ENCODE peak calls at places on chromosomes 3 and 15, in ten cellular contexts. One of them, this sample, is unnamed.

GRCh38 chr15:73792429-73792828 is 39.3 kb upstream of the INSYN1 start:
- DNase-seq in gastrocnemius medialis: peak
- DNase-seq in stomach: no peak
- DNase-seq in K562: no peak
- DNase-seq in heart left ventricle: no peak
- DNase-seq in transverse colon: no peak
- DNase-seq in NB4: no peak
- DNase-seq in IMR-90: no peak
- DNase-seq in testis: no peak
- DNase-seq in lower leg skin: no peak
- DNase-seq in this sample: no peak

GRCh38 chr3:139674585-139675260 is 3.0 kb downstream of the NMNAT3 start:
- DNase-seq in K562: no peak
- DNase-seq in heart left ventricle: no peak
- DNase-seq in stomach: no peak
- DNase-seq in testis: no peak
- DNase-seq in NB4: no peak
- DNase-seq in IMR-90: no peak
- DNase-seq in transverse colon: no peak
- DNase-seq in gastrocnemius medialis: no peak
- DNase-seq in lower leg skin: no peak
- DNase-seq in this sample: peak

GRCh38 chr15:99433757-99434211 is 132.0 kb upstream of the MEF2A start:
- DNase-seq in lower leg skin: peak
- DNase-seq in IMR-90: no peak
- DNase-seq in stomach: peak
- DNase-seq in testis: no peak
- DNase-seq in NB4: no peak
- DNase-seq in gastrocnemius medialis: no peak
- DNase-seq in heart left ventricle: no peak
- DNase-seq in transverse colon: no peak
- DNase-seq in K562: no peak
- DNase-seq in this sample: no peak

GRCh38 chr3:77939726-77940125 is 899.8 kb downstream of the ROBO2 start:
- DNase-seq in IMR-90: no peak
- DNase-seq in heart left ventricle: no peak
- DNase-seq in K562: no peak
- DNase-seq in stomach: no peak
- DNase-seq in gastrocnemius medialis: no peak
- DNase-seq in transverse colon: no peak
- DNase-seq in lower leg skin: no peak
- DNase-seq in testis: no peak
- DNase-seq in NB4: no peak
- DNase-seq in this sample: no peak

GRCh38 chr3:9698293-9698692 is 5.3 kb upstream of the CPNE9 start:
- DNase-seq in testis: no peak
- DNase-seq in IMR-90: no peak
- DNase-seq in lower leg skin: no peak
- DNase-seq in transverse colon: no peak
- DNase-seq in stomach: no peak
- DNase-seq in gastrocnemius medialis: no peak
- DNase-seq in K562: no peak
- DNase-seq in NB4: no peak
- DNase-seq in heart left ventricle: no peak
- DNase-seq in this sample: no peak

GRCh38 chr15:47388299-47388698 is 329.0 kb upstream of the SEMA6D start:
- DNase-seq in heart left ventricle: no peak
- DNase-seq in K562: no peak
- DNase-seq in lower leg skin: no peak
- DNase-seq in transverse colon: no peak
- DNase-seq in gastrocnemius medialis: no peak
- DNase-seq in testis: no peak
- DNase-seq in NB4: no peak
- DNase-seq in stomach: no peak
- DNase-seq in IMR-90: no peak
- DNase-seq in this sample: no peak

GRCh38 chr3:11498646-11499045 is 145.1 kb downstream of the VGLL4 start:
- DNase-seq in IMR-90: peak
- DNase-seq in transverse colon: peak
- DNase-seq in testis: peak
- DNase-seq in gastrocnemius medialis: no peak
- DNase-seq in lower leg skin: no peak
- DNase-seq in NB4: no peak
- DNase-seq in heart left ventricle: no peak
- DNase-seq in stomach: peak
- DNase-seq in K562: no peak
- DNase-seq in this sample: no peak

GRCh38 chr3:8776406-8776805 is 7.0 kb upstream of the OXTR start:
- DNase-seq in transverse colon: no peak
- DNase-seq in NB4: no peak
- DNase-seq in testis: no peak
- DNase-seq in K562: no peak
- DNase-seq in IMR-90: peak
- DNase-seq in lower leg skin: no peak
- DNase-seq in gastrocnemius medialis: no peak
- DNase-seq in heart left ventricle: no peak
- DNase-seq in stomach: no peak
- DNase-seq in this sample: no peak

GRCh38 chr3:149376728-149377407 is 581 bp downstream of the TM4SF1 start:
- DNase-seq in K562: no peak
- DNase-seq in gastrocnemius medialis: no peak
- DNase-seq in lower leg skin: no peak
- DNase-seq in stomach: no peak
- DNase-seq in transverse colon: no peak
- DNase-seq in testis: no peak
- DNase-seq in NB4: no peak
- DNase-seq in IMR-90: peak
- DNase-seq in heart left ventricle: no peak
- DNase-seq in this sample: no peak

GRCh38 chr3:149373235-149374125 is 4.0 kb downstream of the TM4SF1 start:
- DNase-seq in K562: no peak
- DNase-seq in stomach: no peak
- DNase-seq in IMR-90: peak
- DNase-seq in transverse colon: no peak
- DNase-seq in gastrocnemius medialis: no peak
- DNase-seq in testis: no peak
- DNase-seq in heart left ventricle: no peak
- DNase-seq in NB4: peak
- DNase-seq in lower leg skin: no peak
- DNase-seq in this sample: no peak

GRCh38 chr3:149374391-149374790 is 3.1 kb downstream of the TM4SF1 start:
- DNase-seq in testis: no peak
- DNase-seq in heart left ventricle: no peak
- DNase-seq in NB4: no peak
- DNase-seq in IMR-90: no peak
- DNase-seq in stomach: no peak
- DNase-seq in K562: no peak
- DNase-seq in lower leg skin: no peak
- DNase-seq in gastrocnemius medialis: no peak
- DNase-seq in transverse colon: no peak
- DNase-seq in this sample: no peak

GRCh38 chr3:149375824-149376196 is 1.6 kb downstream of the TM4SF1 start:
- DNase-seq in lower leg skin: no peak
- DNase-seq in IMR-90: no peak
- DNase-seq in stomach: no peak
- DNase-seq in heart left ventricle: no peak
- DNase-seq in transverse colon: no peak
- DNase-seq in NB4: no peak
- DNase-seq in K562: no peak
- DNase-seq in gastrocnemius medialis: no peak
- DNase-seq in testis: no peak
- DNase-seq in this sample: no peak

DNA sequence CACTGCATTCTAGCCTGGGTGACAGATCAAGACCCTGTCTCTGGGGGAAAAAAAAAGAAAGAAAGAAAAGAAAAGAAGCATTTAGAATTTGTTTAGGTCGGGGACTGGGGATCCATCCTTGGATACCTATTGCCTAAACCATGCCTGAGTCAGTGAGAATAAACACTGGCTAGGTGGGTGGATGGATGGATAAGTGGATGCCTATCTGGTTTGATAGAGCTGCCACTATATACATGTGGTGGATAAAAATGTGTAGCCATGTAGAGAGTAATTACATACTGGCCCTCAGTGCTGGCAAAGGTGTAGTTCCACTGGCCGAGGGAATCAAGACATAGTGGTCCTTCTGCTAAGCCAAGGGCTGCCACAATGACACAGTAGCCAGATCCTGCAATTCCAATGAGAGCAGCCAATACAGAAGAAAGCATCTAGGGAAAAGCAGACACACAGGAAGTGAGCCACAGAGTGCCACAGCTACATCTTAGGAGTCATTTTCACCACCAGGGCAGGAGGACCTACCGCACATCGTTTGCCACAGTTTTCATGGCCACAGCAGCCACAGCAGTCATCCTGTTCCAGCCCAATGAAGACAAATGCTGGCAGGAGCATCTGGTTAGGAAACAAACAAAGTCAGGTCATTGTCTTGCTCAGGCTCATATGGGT is 2.2 kb downstream of the TM4SF1 start:
- DNase-seq in IMR-90: peak
- DNase-seq in heart left ventricle: no peak
- DNase-seq in transverse colon: no peak
- DNase-seq in NB4: no peak
- DNase-seq in K562: no peak
- DNase-seq in stomach: no peak
- DNase-seq in testis: no peak
- DNase-seq in gastrocnemius medialis: no peak
- DNase-seq in lower leg skin: no peak
- DNase-seq in this sample: no peak
- TF ChIP-seq POLR2A in IMR-90: peak
- TF ChIP-seq POLR2A in heart left ventricle: no peak
- TF ChIP-seq POLR2A in transverse colon: no peak
- TF ChIP-seq POLR2A in NB4: no peak
- TF ChIP-seq POLR2A in K562: no peak
- TF ChIP-seq POLR2A in stomach: no peak
- TF ChIP-seq POLR2A in testis: no peak
- TF ChIP-seq POLR2A in gastrocnemius medialis: no peak
- TF ChIP-seq POLR2A in lower leg skin: no peak
- TF ChIP-seq POLR2A in this sample: no peak

GRCh38 chr3:147417896-147418295 is 8.7 kb downstream of the ZIC1 start:
- DNase-seq in gastrocnemius medialis: no peak
- DNase-seq in testis: no peak
- DNase-seq in IMR-90: no peak
- DNase-seq in heart left ventricle: no peak
- DNase-seq in lower leg skin: no peak
- DNase-seq in K562: no peak
- DNase-seq in stomach: no peak
- DNase-seq in transverse colon: no peak
- DNase-seq in NB4: no peak
- DNase-seq in this sample: no peak

GRCh38 chr3:147420361-147421183 is 11.4 kb downstream of the ZIC1 start:
- DNase-seq in transverse colon: no peak
- DNase-seq in gastrocnemius medialis: no peak
- DNase-seq in stomach: no peak
- DNase-seq in lower leg skin: no peak
- DNase-seq in heart left ventricle: no peak
- DNase-seq in NB4: no peak
- DNase-seq in testis: no peak
- DNase-seq in K562: no peak
- DNase-seq in IMR-90: no peak
- DNase-seq in this sample: no peak

GRCh38 chr3:147418352-147418751 is 9.2 kb downstream of the ZIC1 start:
- DNase-seq in gastrocnemius medialis: no peak
- DNase-seq in lower leg skin: no peak
- DNase-seq in stomach: no peak
- DNase-seq in transverse colon: no peak
- DNase-seq in IMR-90: no peak
- DNase-seq in heart left ventricle: no peak
- DNase-seq in NB4: no peak
- DNase-seq in K562: no peak
- DNase-seq in testis: no peak
- DNase-seq in this sample: no peak

GRCh38 chr3:147419731-147420360 is 10.7 kb downstream of the ZIC1 start:
- DNase-seq in heart left ventricle: no peak
- DNase-seq in NB4: no peak
- DNase-seq in transverse colon: no peak
- DNase-seq in gastrocnemius medialis: no peak
- DNase-seq in stomach: no peak
- DNase-seq in IMR-90: no peak
- DNase-seq in lower leg skin: no peak
- DNase-seq in testis: no peak
- DNase-seq in K562: no peak
- DNase-seq in this sample: no peak

DNA sequence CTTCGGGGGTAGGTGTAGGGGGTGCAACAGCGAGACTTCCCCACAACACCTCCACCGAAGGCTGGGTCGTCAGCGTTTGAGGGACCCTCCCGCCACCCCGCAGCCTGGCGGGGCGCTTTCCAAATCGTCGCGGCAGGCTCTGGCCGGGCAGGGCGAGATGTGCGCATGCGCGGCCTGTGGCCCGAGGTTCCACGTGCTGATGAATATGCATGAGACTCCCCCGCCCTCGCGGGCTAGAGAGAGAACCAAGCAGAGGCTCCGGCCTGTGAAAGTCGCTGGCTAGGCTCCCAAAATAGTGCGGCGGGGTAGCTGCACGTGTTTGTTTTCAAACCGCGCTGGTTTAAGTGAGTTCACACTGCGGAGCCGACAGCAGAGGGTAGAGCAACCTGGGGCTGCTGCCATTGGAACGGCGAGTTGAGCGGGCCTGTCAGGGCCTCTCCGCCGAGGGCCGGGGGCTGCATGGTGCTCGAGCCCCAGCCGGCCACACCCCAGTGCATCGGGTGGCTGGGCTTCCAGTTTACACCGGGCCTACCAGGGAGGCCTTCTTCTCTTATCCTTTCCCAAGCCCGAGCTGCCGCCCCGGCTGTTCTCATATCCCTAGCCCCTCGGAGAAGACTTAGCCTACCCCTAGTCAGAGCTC is 10.0 kb downstream of the ZIC1 start:
- DNase-seq in testis: peak
- DNase-seq in NB4: no peak
- DNase-seq in stomach: no peak
- DNase-seq in heart left ventricle: no peak
- DNase-seq in lower leg skin: peak
- DNase-seq in IMR-90: peak
- DNase-seq in transverse colon: no peak
- DNase-seq in K562: peak
- DNase-seq in gastrocnemius medialis: peak
- DNase-seq in this sample: peak
- TF ChIP-seq POLR2A in testis: no peak
- TF ChIP-seq POLR2A in NB4: no peak
- TF ChIP-seq POLR2A in stomach: no peak
- TF ChIP-seq POLR2A in heart left ventricle: no peak
- TF ChIP-seq POLR2A in lower leg skin: no peak
- TF ChIP-seq POLR2A in IMR-90: no peak
- TF ChIP-seq POLR2A in transverse colon: no peak
- TF ChIP-seq POLR2A in K562: no peak
- TF ChIP-seq POLR2A in gastrocnemius medialis: peak
- TF ChIP-seq POLR2A in this sample: no peak

GRCh38 chr3:25567806-25568524 is 96.7 kb downstream of the TOP2B start:
- DNase-seq in lower leg skin: no peak
- DNase-seq in stomach: no peak
- DNase-seq in transverse colon: no peak
- DNase-seq in NB4: no peak
- DNase-seq in gastrocnemius medialis: no peak
- DNase-seq in K562: no peak
- DNase-seq in heart left ventricle: no peak
- DNase-seq in IMR-90: no peak
- DNase-seq in testis: no peak
- DNase-seq in this sample: no peak
- TF ChIP-seq POLR2A in lower leg skin: no peak
- TF ChIP-seq POLR2A in stomach: no peak
- TF ChIP-seq POLR2A in transverse colon: no peak
- TF ChIP-seq POLR2A in NB4: no peak
- TF ChIP-seq POLR2A in gastrocnemius medialis: no peak
- TF ChIP-seq POLR2A in K562: no peak
- TF ChIP-seq POLR2A in heart left ventricle: no peak
- TF ChIP-seq POLR2A in IMR-90: no peak
- TF ChIP-seq POLR2A in testis: no peak
- TF ChIP-seq POLR2A in this sample: no peak

DNA sequence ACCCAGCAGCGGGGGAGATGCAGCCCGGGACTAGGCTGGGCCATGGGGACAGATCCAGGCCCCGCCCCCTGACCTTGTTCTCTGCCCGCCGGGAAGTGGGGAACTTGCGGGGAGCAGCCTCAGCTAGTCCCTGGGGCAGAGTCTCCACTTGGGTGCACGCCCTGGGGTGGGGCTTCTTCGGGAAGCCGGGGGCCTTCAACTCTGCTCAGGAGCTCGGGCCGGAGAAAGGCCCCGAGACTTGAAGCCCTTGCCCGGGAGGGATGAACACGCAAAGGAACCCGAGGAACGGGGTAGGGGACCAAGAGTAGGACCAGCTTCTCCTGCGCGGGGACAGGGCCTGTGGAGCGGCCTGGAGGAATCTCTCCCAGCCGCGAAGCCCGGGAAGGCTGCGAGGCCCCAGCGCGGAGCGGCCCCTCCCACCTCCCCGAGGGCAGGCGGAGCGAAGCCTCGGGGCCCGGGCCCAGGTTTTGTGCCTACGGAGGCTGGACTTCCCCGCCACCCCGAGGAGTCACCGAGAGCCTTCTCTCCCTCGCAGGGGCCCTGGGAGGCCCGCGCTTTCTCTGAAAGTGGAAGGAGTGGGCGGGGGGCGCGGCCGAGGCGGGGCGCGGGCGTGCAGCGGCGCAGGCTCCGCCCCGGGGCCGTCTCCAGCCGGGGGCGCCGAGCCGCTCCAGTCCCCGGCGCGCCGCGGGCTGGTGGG is at the start of gene ITPKA:
- DNase-seq in lower leg skin: peak
- DNase-seq in gastrocnemius medialis: no peak
- DNase-seq in stomach: peak
- DNase-seq in NB4: peak
- DNase-seq in transverse colon: peak
- DNase-seq in K562: peak
- DNase-seq in testis: peak
- DNase-seq in heart left ventricle: peak
- DNase-seq in IMR-90: peak
- DNase-seq in this sample: peak
- TF ChIP-seq POLR2A in lower leg skin: no peak
- TF ChIP-seq POLR2A in gastrocnemius medialis: no peak
- TF ChIP-seq POLR2A in stomach: no peak
- TF ChIP-seq POLR2A in NB4: peak
- TF ChIP-seq POLR2A in transverse colon: peak
- TF ChIP-seq POLR2A in K562: peak
- TF ChIP-seq POLR2A in testis: no peak
- TF ChIP-seq POLR2A in heart left ventricle: no peak
- TF ChIP-seq POLR2A in IMR-90: no peak
- TF ChIP-seq POLR2A in this sample: no peak